ENCODE peak calls at places on chromosomes 11 and 22, in nine cellular contexts. A, L, B, Y, S, I, D, P and K are unnamed samples.

GRCh38 chr11:130653838-130654601 is 205.6 kb downstream of the ADAMTS15 start:
- DNase-seq in S (no peak), B (peak; percentile 78), P (no peak), I (no peak), A (peak; percentile 85), L (no peak), D (peak; percentile 59), Y (peak; percentile 66), K (no peak)

GRCh38 chr11:69301491-69302401 is 7.8 kb downstream of the MYEOV start:
- DNase-seq in Y (peak; percentile 91), D (peak; percentile 100), B (peak; percentile 40), L (peak; percentile 75), S (no peak), A (no peak), P (peak; percentile 81), I (no peak), K (no peak)

GRCh38 chr22:39634530-39635399 is 64.2 kb downstream of the CACNA1I start:
- DNase-seq in I (no peak), P (peak; percentile 87), L (no peak), D (peak; percentile 95), A (no peak), B (peak; percentile 25), S (no peak), Y (peak; percentile 88), K (no peak)

GRCh38 chr11:14905104-14906033 is 13.3 kb upstream of the CYP2R1 start:
- DNase-seq in L (no peak), I (peak; percentile 90), B (peak; percentile 89), D (no peak), P (peak; percentile 44), A (peak; percentile 88), S (peak; percentile 83), Y (peak; percentile 35), K (peak; percentile 70)

GRCh38 chr11:61960532-61960931 is 6.9 kb downstream of the FTH1 start:
- DNase-seq in S (no peak), D (no peak), Y (no peak), A (peak; percentile 9), B (no peak), P (no peak), I (no peak), L (peak; percentile 10), K (no peak)

GRCh38 chr11:7691759-7692334 is 14.4 kb downstream of the OVCH2 start:
- DNase-seq in L (no peak), I (no peak), D (no peak), P (no peak), A (no peak), B (no peak), Y (peak; percentile 20), S (no peak), K (no peak)

GRCh38 chr22:45335854-45336492 is 26.2 kb downstream of the FAM118A start:
- DNase-seq in P (no peak), A (no peak), Y (no peak), L (no peak), I (no peak), D (no peak), B (no peak), S (no peak), K (no peak)

GRCh38 chr11:69640260-69640994 is 529 bp upstream of the CCND1 start:
- DNase-seq in B (peak; percentile 29), I (peak; percentile 31), A (no peak), L (peak; percentile 37), D (no peak), S (no peak), P (no peak), Y (no peak), K (no peak)

GRCh38 chr11:44934735-44935250 is 15.9 kb downstream of the TP53I11 start:
- DNase-seq in P (no peak), S (no peak), A (no peak), L (no peak), I (no peak), D (no peak), Y (no peak), B (no peak), K (no peak)

GRCh38 chr22:30062256-30062655 is 18.0 kb upstream of the HORMAD2 start:
- DNase-seq in Y (no peak), B (no peak), D (no peak), S (no peak), L (no peak), A (no peak), P (no peak), I (no peak), K (no peak)
- TF ChIP-seq CTCF in Y (no peak), B (no peak), D (no peak), S (no peak), L (no peak), A (no peak), P (no peak), I (no peak), K (no peak)

DNA sequence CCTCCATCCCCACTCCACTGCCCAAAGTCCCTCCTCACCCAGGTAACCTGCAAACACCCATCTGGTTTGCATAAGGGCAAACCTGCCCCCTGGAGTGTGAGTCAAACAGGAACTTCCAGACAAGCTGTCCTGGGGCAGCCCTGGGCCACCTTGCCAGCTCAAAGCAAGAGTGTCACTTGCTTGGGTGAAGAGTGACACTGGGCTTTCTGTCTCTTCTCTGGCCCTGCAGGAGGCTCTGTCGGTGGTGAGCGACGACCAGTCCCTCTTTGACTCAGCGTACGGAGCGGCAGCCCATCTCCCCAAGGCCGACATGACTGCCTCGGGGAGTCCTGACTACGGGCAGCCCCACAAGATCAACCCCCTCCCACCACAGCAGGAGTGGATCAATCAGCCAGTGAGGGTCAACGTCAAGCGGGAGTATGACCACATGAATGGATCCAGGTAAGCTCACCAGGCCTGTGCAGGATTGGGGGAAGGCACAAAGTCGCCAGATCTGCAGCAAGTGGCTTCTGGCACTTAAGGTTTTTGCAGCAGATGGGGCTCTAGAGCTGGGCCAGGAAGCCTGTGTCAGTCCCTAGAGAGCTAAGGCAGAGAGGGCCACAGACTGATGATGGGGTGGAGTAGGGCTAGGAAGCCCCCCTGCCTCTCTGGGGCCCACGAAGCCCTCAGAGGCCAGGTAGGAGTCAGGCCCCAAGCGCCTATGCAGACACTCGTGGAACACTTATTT is 64.2 kb downstream of the FLI1 start:
- DNase-seq in S (no peak), P (no peak), L (no peak), I (no peak), Y (no peak), D (no peak), B (no peak), A (no peak), K (peak; percentile 43)
- TF ChIP-seq CTCF in S (no peak), P (no peak), L (no peak), I (no peak), Y (no peak), D (no peak), B (no peak), A (no peak), K (no peak)

GRCh38 chr11:27204527-27204926 is 158.5 kb downstream of the CCDC34 start:
- DNase-seq in L (no peak), I (peak; percentile 54), Y (peak; percentile 37), S (no peak), A (peak; percentile 42), D (no peak), P (no peak), B (peak; percentile 22), K (no peak)
- TF ChIP-seq CTCF in L (peak; percentile 34), I (peak; percentile 73), Y (no peak), S (no peak), A (no peak), D (peak; percentile 43), P (peak; percentile 58), B (no peak), K (no peak)

GRCh38 chr22:42794551-42795510 is 62.2 kb downstream of the ARFGAP3 start:
- DNase-seq in I (peak; percentile 68), Y (no peak), P (no peak), S (no peak), A (no peak), B (no peak), L (no peak), D (no peak), K (no peak)
- TF ChIP-seq CTCF in I (peak; percentile 54), Y (no peak), P (peak; percentile 24), S (no peak), A (no peak), B (no peak), L (peak; percentile 28), D (no peak), K (no peak)

GRCh38 chr11:35407041-35407440 is 12.3 kb downstream of the SLC1A2 start:
- DNase-seq in Y (no peak), S (no peak), B (no peak), P (no peak), I (no peak), L (no peak), D (no peak), A (no peak), K (no peak)

GRCh38 chr11:35403765-35404396 is 15.5 kb downstream of the SLC1A2 start:
- DNase-seq in B (no peak), I (no peak), A (no peak), D (no peak), L (no peak), Y (no peak), S (no peak), P (no peak), K (no peak)

GRCh38 chr11:35398881-35399280 is 20.5 kb downstream of the SLC1A2 start:
- DNase-seq in B (no peak), Y (no peak), I (no peak), S (no peak), A (no peak), P (no peak), D (no peak), L (no peak), K (no peak)

GRCh38 chr11:35402751-35403454 is 16.5 kb downstream of the SLC1A2 start:
- DNase-seq in B (peak; percentile 20), D (no peak), Y (no peak), I (no peak), L (peak; percentile 68), S (no peak), A (no peak), P (no peak), K (no peak)

GRCh38 chr11:35404397-35404775 is 15.0 kb downstream of the SLC1A2 start:
- DNase-seq in S (no peak), D (peak; percentile 29), I (peak; percentile 79), P (peak; percentile 42), B (peak; percentile 89), Y (peak; percentile 20), A (peak; percentile 53), L (peak; percentile 66), K (no peak)
- TF ChIP-seq CTCF in S (no peak), D (peak; percentile 66), I (peak; percentile 70), P (peak; percentile 63), B (peak; percentile 65), Y (peak; percentile 54), A (peak; percentile 22), L (peak; percentile 46), K (no peak)

DNA sequence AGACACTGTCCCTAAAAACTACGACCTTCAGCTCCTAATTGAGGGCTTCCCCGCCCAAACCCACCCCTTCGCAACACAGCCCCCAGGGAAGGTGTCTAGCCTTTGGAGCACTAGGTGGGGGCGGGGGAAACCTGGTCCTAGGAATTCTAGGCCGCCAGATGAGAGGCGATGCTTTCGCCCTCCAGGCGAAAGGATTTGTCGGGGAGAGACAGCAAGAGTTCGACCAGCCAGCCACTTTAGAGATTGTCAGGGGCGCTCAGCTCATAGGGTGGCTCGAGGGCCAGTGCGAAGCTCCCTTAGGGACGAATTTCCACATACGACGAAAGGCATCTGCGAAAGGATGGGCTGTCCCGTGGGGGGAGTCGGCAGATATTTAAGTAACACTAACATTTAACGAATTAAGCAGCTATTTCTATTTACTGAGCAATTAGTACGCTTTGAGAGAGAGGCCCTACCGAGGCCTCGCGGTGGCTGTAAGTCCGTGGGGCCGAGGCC is 5.3 kb downstream of the CD248 start:
- DNase-seq in A (no peak), L (peak; percentile 55), D (no peak), S (no peak), B (no peak), I (no peak), Y (no peak), P (no peak), K (no peak)
- TF ChIP-seq CTCF in A (peak; percentile 79), L (peak; percentile 96), D (no peak), S (no peak), B (no peak), I (no peak), Y (no peak), P (peak; percentile 95), K (no peak)

GRCh38 chr22:17268501-17269223 is 49.4 kb upstream of the ADA2 start:
- DNase-seq in Y (no peak), P (no peak), L (no peak), B (no peak), D (no peak), A (no peak), S (no peak), I (peak; percentile 57), K (no peak)
- TF ChIP-seq CTCF in Y (no peak), P (peak; percentile 12), L (no peak), B (no peak), D (no peak), A (no peak), S (no peak), I (peak; percentile 81), K (no peak)